ENCODE peak calls at places on chromosome 1, in ten cellular contexts. P, H, Z, J, D, M, U, S, C and Y are unnamed samples. For H3K36me3, the result is how much of the 10 kb centered on the place peaks cover.

GRCh38 chr1:11158720-11159321 is 30.3 kb upstream of the ANGPTL7 start:
- DNase-seq in P (no peak), H (no peak), Z (no peak), J (no peak), D (no peak), M (peak), U (no peak), S (no peak), C (no peak), Y (no peak)

GRCh38 chr1:235776396-235776795 is 90.3 kb downstream of the LYST start:
- DNase-seq in P (no peak), H (no peak), Z (no peak), J (no peak), D (no peak), M (no peak), U (no peak), S (no peak), C (no peak), Y (no peak)

GRCh38 chr1:58395355-58395754 is 151.2 kb downstream of the OMA1 start:
- DNase-seq in P (peak), H (no peak), Z (no peak), J (no peak), D (no peak), M (peak), U (no peak), S (no peak), C (no peak), Y (peak)

GRCh38 chr1:84347547-84348239 is 46.2 kb downstream of the SAMD13 start:
- DNase-seq in P (no peak), H (no peak), Z (no peak), J (no peak), D (no peak), M (no peak), U (no peak), S (no peak), C (no peak), Y (no peak)

GRCh38 chr1:23557471-23558124 is 1.7 kb downstream of the ID3 start:
- DNase-seq in P (no peak), H (no peak), Z (no peak), J (no peak), D (no peak), M (peak), U (no peak), S (no peak), C (no peak), Y (no peak)

GRCh38 chr1:94679336-94680007 is 137.9 kb upstream of the F3 start:
- DNase-seq in P (no peak), H (no peak), Z (peak), J (peak), D (no peak), M (no peak), U (no peak), S (no peak), C (peak), Y (no peak)

GRCh38 chr1:58884706-58885661 is 101.1 kb upstream of the JUN start:
- DNase-seq in P (no peak), H (peak), Z (peak), J (no peak), D (no peak), M (no peak), U (no peak), S (no peak), C (peak), Y (no peak)

GRCh38 chr1:197468581-197469175 is 200.6 kb downstream of the CRB1 start:
- DNase-seq in P (no peak), H (no peak), Z (no peak), J (no peak), D (no peak), M (no peak), U (no peak), S (no peak), C (no peak), Y (no peak)

GRCh38 chr1:169914534-169914933 is 20.8 kb upstream of the SCYL3 start:
- DNase-seq in P (no peak), H (no peak), Z (no peak), J (no peak), D (no peak), M (peak), U (no peak), S (no peak), C (no peak), Y (no peak)

GRCh38 chr1:59750612-59751395 is 63.9 kb upstream of the HOOK1 start:
- DNase-seq in P (no peak), H (no peak), Z (no peak), J (no peak), D (no peak), M (peak), U (no peak), S (no peak), C (peak), Y (no peak)

GRCh38 chr1:205287723-205288122 is 33.8 kb downstream of the NUAK2 start:
- DNase-seq in P (no peak), H (no peak), Z (no peak), J (no peak), D (no peak), M (no peak), U (no peak), S (no peak), C (no peak), Y (no peak)

GRCh38 chr1:229407206-229408026 is 26.5 kb downstream of the ACTA1 start:
- DNase-seq in P (no peak), H (no peak), Z (no peak), J (no peak), D (no peak), M (no peak), U (no peak), S (no peak), C (no peak), Y (peak)

GRCh38 chr1:230151924-230152468 is 85.0 kb downstream of the GALNT2 start:
- DNase-seq in P (no peak), H (no peak), Z (no peak), J (no peak), D (no peak), M (no peak), U (no peak), S (no peak), C (no peak), Y (no peak)

GRCh38 chr1:65213271-65213905 is 65.4 kb downstream of the AK4 start:
- DNase-seq in P (no peak), H (no peak), Z (no peak), J (no peak), D (no peak), M (no peak), U (no peak), S (no peak), C (no peak), Y (no peak)

GRCh38 chr1:9798236-9799130 is 25.3 kb downstream of the CLSTN1 start:
- DNase-seq in P (no peak), H (no peak), Z (no peak), J (no peak), D (no peak), M (peak), U (no peak), S (no peak), C (peak), Y (no peak)

GRCh38 chr1:173451981-173452380 is 25.2 kb upstream of the PRDX6 start:
- DNase-seq in P (no peak), H (peak), Z (peak), J (peak), D (no peak), M (peak), U (no peak), S (no peak), C (no peak), Y (no peak)

GRCh38 chr1:182766881-182767645 is 22.5 kb upstream of the NPL start:
- DNase-seq in P (no peak), H (no peak), Z (no peak), J (no peak), D (no peak), M (no peak), U (no peak), S (no peak), C (no peak), Y (no peak)

GRCh38 chr1:225445644-225446297 is 17.9 kb upstream of the LBR start:
- DNase-seq in P (no peak), H (no peak), Z (no peak), J (no peak), D (no peak), M (no peak), U (no peak), S (no peak), C (no peak), Y (no peak)
- H3K4me3 ChIP-seq in P (no peak), H (no peak), Z (peak), J (no peak), D (peak), M (no peak), U (no peak), S (peak), C (no peak), Y (no peak)

GRCh38 chr1:220166853-220167252 is 72.9 kb downstream of the IARS2 start:
- DNase-seq in P (no peak), H (no peak), Z (no peak), J (no peak), D (no peak), M (no peak), U (no peak), S (no peak), C (no peak), Y (no peak)
- H3K36me3 ChIP-seq in P (half or more), H (under half), Z (half or more), J (half or more), D (under half), M (under half), U (under half), S (under half), C (under half), Y (under half)

GRCh38 chr1:1428174-1428573 is 7.1 kb upstream of the ANKRD65 start:
- DNase-seq in P (no peak), H (no peak), Z (no peak), J (no peak), D (no peak), M (no peak), U (no peak), S (no peak), C (no peak), Y (peak)

GRCh38 chr1:1426496-1426960 is 5.5 kb upstream of the ANKRD65 start:
- DNase-seq in P (no peak), H (no peak), Z (no peak), J (no peak), D (no peak), M (no peak), U (no peak), S (no peak), C (no peak), Y (peak)

GRCh38 chr1:1425753-1426495 is 4.8 kb upstream of the ANKRD65 start:
- DNase-seq in P (no peak), H (no peak), Z (no peak), J (no peak), D (no peak), M (no peak), U (no peak), S (no peak), C (no peak), Y (peak)

GRCh38 chr1:1425426-1425752 is 4.3 kb upstream of the ANKRD65 start:
- DNase-seq in P (no peak), H (no peak), Z (no peak), J (no peak), D (no peak), M (no peak), U (no peak), S (no peak), C (no peak), Y (no peak)

GRCh38 chr1:1426961-1427934 is 6.2 kb upstream of the ANKRD65 start:
- DNase-seq in P (no peak), H (no peak), Z (no peak), J (no peak), D (no peak), M (no peak), U (peak), S (no peak), C (no peak), Y (peak)
- H3K4me3 ChIP-seq in P (peak), H (no peak), Z (peak), J (peak), D (no peak), M (peak), U (peak), S (no peak), C (peak), Y (peak)

GRCh38 chr1:39335278-39335677 is 130.8 kb downstream of the MACF1 start:
- DNase-seq in P (no peak), H (no peak), Z (no peak), J (no peak), D (no peak), M (no peak), U (no peak), S (no peak), C (no peak), Y (no peak)

GRCh38 chr1:39333296-39333695 is 128.8 kb downstream of the MACF1 start:
- DNase-seq in P (no peak), H (no peak), Z (no peak), J (no peak), D (no peak), M (peak), U (no peak), S (no peak), C (no peak), Y (no peak)

GRCh38 chr1:39332828-39333227 is 128.3 kb downstream of the MACF1 start:
- DNase-seq in P (no peak), H (no peak), Z (no peak), J (no peak), D (no peak), M (no peak), U (no peak), S (no peak), C (no peak), Y (no peak)

GRCh38 chr1:39332291-39332690 is 127.8 kb downstream of the MACF1 start:
- DNase-seq in P (no peak), H (no peak), Z (no peak), J (no peak), D (no peak), M (no peak), U (no peak), S (no peak), C (no peak), Y (no peak)

DNA sequence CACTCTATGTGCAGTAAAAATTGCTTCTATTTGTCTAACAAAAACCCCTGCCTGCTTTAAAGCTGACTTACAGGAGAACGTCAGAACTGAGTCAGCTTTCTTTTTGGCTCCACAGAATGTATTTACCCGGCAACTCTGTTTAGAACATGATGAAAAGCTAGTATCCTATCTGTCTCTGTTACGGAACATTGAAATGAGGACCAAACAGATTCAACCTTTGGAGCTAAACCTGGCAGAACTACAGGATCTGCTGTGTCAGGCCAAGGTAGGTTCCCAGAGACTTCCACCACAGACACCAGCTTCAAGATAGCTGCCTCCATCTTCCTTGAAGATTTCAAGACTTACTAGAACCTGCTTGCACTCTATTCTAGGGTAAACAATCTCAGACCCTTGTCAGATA is 132.6 kb downstream of the MACF1 start:
- DNase-seq in P (no peak), H (no peak), Z (no peak), J (no peak), D (no peak), M (no peak), U (no peak), S (no peak), C (no peak), Y (no peak)
- H3K36me3 ChIP-seq in P (half or more), H (under half), Z (half or more), J (half or more), D (half or more), M (under half), U (under half), S (half or more), C (under half), Y (under half)